ENCODE peak calls at places on chromosomes 11 and 22, in seven cellular contexts. O is IMR-90, W is trophoblast cell, L is H1, V is mesenchymal stem cell, M is neuronal stem cell, N is H9. B is an unnamed sample.

GRCh38 chr11:104024572-104024971 is 11.9 kb upstream of the DDI1 start:
- DNase-seq in O (no peak), M (no peak), N (no peak), W (no peak), L (no peak), V (no peak), B (no peak)

GRCh38 chr11:109041876-109042275 is 377.0 kb downstream of the DDX10 start:
- DNase-seq in N (no peak), V (peak), L (no peak), M (no peak), W (no peak), O (peak), B (no peak)

GRCh38 chr11:3775761-3776406 is 21.5 kb downstream of the NUP98 start:
- DNase-seq in V (no peak), L (no peak), M (no peak), O (no peak), N (no peak), W (no peak), B (peak)

GRCh38 chr22:46507451-46508390 is 29.7 kb downstream of the CELSR1 start:
- DNase-seq in W (no peak), N (no peak), M (no peak), L (no peak), V (no peak), O (no peak), B (no peak)

GRCh38 chr11:38640854-38641253 is 2042.8 kb upstream of the RAG2 start:
- DNase-seq in V (no peak), L (no peak), W (no peak), O (no peak), N (no peak), M (no peak), B (no peak)

GRCh38 chr22:49209452-49210195 is 618.0 kb downstream of the BRD1 start:
- DNase-seq in L (peak), W (no peak), N (peak), V (no peak), O (no peak), M (no peak), B (no peak)

GRCh38 chr22:47190276-47190956 is 428.0 kb downstream of the TBC1D22A start:
- DNase-seq in L (no peak), O (no peak), N (peak), W (no peak), M (no peak), V (no peak), B (no peak)

GRCh38 chr11:33835143-33835878 is 56.6 kb downstream of the LMO2 start:
- DNase-seq in M (no peak), L (no peak), N (no peak), O (peak), W (peak), V (peak), B (no peak)

GRCh38 chr11:75916882-75917281 is 101.9 kb downstream of the UVRAG start:
- DNase-seq in L (no peak), M (no peak), O (no peak), N (no peak), V (no peak), W (no peak), B (no peak)

GRCh38 chr11:3052109-3052479 is 5.1 kb downstream of the CARS1 start:
- DNase-seq in N (no peak), W (no peak), L (no peak), V (no peak), M (no peak), O (no peak), B (no peak)

GRCh38 chr11:3808846-3809623 is 675 bp downstream of the PGAP2 start:
- DNase-seq in N (peak), O (peak), M (no peak), W (peak), V (peak), L (no peak), B (peak)

GRCh38 chr11:7793233-7793632 is 3.5 kb downstream of the OR5P2 start:
- DNase-seq in M (no peak), O (no peak), V (no peak), N (no peak), L (no peak), W (no peak), B (no peak)

GRCh38 chr11:1746516-1746931 is 3.9 kb downstream of the IFITM10 start:
- DNase-seq in N (no peak), W (no peak), O (no peak), L (no peak), V (no peak), M (no peak), B (no peak)

GRCh38 chr11:84408946-84409411 is 1122.8 kb upstream of the CCDC90B start:
- DNase-seq in M (peak), N (no peak), O (no peak), L (no peak), V (peak), W (no peak), B (peak)

GRCh38 chr11:32426192-32426591 is 9.1 kb downstream of the WT1 start:
- DNase-seq in L (peak), O (no peak), V (no peak), N (no peak), W (no peak), M (no peak), B (no peak)

GRCh38 chr22:31082606-31083376 is 1.7 kb downstream of the SMTN start:
- DNase-seq in V (peak), N (peak), L (peak), O (peak), M (no peak), W (peak), B (peak)

GRCh38 chr11:120217941-120218694 is 7.3 kb downstream of the OAF start:
- DNase-seq in N (no peak), M (no peak), W (no peak), V (no peak), O (no peak), L (no peak), B (no peak)

GRCh38 chr22:39553429-39553828 is 17.1 kb upstream of the CACNA1I start:
- DNase-seq in W (no peak), N (no peak), V (no peak), O (no peak), L (no peak), M (no peak), B (no peak)

GRCh38 chr11:132300283-132300682 is 929.9 kb downstream of the NTM start:
- DNase-seq in M (no peak), W (no peak), V (no peak), L (no peak), O (peak), N (no peak), B (peak)

GRCh38 chr11:69078930-69079607 is 30.3 kb downstream of the TPCN2 start:
- DNase-seq in M (no peak), N (no peak), V (no peak), O (no peak), L (no peak), W (no peak), B (no peak)

GRCh38 chr11:57180141-57180561 is 1.6 kb upstream of the LRRC55 start:
- DNase-seq in M (peak), O (no peak), N (peak), V (no peak), L (peak), W (no peak), B (peak)

GRCh38 chr11:61771995-61772455 is 19.6 kb downstream of the MYRF start:
- DNase-seq in W (no peak), V (no peak), M (no peak), L (no peak), O (no peak), N (peak), B (peak)

GRCh38 chr11:34564406-34564805 is 50.8 kb upstream of the ELF5 start:
- DNase-seq in O (peak), V (no peak), N (peak), L (no peak), M (no peak), W (no peak), B (peak)

GRCh38 chr11:77170107-77170506 is 42.1 kb downstream of the MYO7A start:
- DNase-seq in O (no peak), L (no peak), W (peak), M (no peak), V (no peak), N (peak), B (peak)

GRCh38 chr11:11717064-11717725 is 95.4 kb upstream of the GALNT18 start:
- DNase-seq in M (no peak), L (no peak), N (no peak), V (no peak), O (no peak), W (no peak), B (no peak)

GRCh38 chr11:131932584-131933360 is 562.4 kb downstream of the NTM start:
- DNase-seq in M (no peak), L (no peak), N (no peak), W (no peak), V (no peak), O (no peak), B (no peak)

GRCh38 chr11:90453525-90453924 is 230.7 kb upstream of the CHORDC1 start:
- DNase-seq in O (no peak), M (no peak), L (no peak), W (no peak), N (no peak), V (no peak), B (peak)

GRCh38 chr11:134155946-134156865 is 67.6 kb downstream of the NCAPD3 start:
- DNase-seq in L (no peak), M (no peak), O (no peak), W (no peak), N (no peak), V (no peak), B (no peak)

GRCh38 chr11:134159652-134160051 is 64.1 kb downstream of the NCAPD3 start:
- DNase-seq in N (no peak), W (no peak), L (peak), V (no peak), O (no peak), M (no peak), B (no peak)

GRCh38 chr11:134158023-134158422 is 65.7 kb downstream of the NCAPD3 start:
- DNase-seq in N (no peak), L (no peak), W (no peak), M (no peak), O (no peak), V (no peak), B (no peak)

GRCh38 chr11:134155456-134155855 is 68.3 kb downstream of the NCAPD3 start:
- DNase-seq in M (no peak), W (no peak), N (no peak), V (no peak), L (no peak), O (no peak), B (no peak)

DNA sequence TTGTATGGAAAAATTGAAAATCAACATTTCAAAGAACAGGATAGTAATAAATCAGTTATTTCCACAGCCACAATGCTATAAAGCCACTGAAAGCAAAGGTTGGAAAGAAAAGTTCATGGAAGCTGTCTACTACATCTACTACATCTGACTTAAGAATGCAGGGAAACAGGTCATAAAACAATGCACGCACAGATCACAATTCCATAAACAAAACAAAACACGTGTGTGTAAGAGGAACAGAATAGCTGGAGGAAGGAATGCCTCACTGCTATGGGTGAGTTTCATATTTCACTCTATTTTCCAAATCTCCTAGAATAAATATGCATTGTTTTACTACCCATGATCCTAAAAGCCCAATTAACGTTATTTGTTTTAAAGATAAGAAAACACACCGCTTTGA is 66.3 kb downstream of the NCAPD3 start:
- DNase-seq in W (no peak), L (no peak), V (no peak), M (no peak), O (no peak), N (no peak), B (no peak)
- H2BK120ac ChIP-seq in W (no peak), L (no peak), V (no peak), M (no peak), O (no peak), N (no peak), B (no peak)

GRCh38 chr11:124893781-124894401 is 3.8 kb downstream of the ROBO4 start:
- DNase-seq in N (no peak), L (no peak), O (no peak), V (no peak), M (no peak), W (no peak), B (no peak)
- H2AK5ac ChIP-seq in N (no peak), L (no peak), O (no peak), V (no peak), M (no peak), W (no peak), B (no peak)

DNA sequence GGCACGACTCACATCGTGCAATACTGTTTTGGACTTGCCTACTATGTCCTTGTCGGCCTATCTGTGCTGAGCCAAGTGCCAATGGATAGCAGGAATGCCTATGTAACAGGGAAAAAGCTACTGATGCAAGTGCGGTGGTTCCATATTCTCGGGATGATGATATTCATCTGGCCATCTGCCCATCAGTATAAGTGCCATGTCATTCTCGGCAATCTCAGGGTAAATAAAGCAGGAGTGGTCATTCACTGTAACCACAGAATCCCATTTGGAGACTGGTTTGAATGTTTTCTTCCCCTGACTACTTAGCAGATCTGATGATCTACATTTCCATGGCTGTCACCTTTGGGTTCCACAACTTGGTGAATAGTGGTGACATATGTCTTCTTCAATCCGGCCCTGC is 20.1 kb downstream of the OOSP3 start:
- DNase-seq in N (no peak), O (no peak), M (no peak), V (peak), L (no peak), W (no peak), B (no peak)
- H2BK120ac ChIP-seq in N (no peak), O (no peak), M (no peak), V (no peak), L (no peak), W (no peak), B (no peak)

DNA sequence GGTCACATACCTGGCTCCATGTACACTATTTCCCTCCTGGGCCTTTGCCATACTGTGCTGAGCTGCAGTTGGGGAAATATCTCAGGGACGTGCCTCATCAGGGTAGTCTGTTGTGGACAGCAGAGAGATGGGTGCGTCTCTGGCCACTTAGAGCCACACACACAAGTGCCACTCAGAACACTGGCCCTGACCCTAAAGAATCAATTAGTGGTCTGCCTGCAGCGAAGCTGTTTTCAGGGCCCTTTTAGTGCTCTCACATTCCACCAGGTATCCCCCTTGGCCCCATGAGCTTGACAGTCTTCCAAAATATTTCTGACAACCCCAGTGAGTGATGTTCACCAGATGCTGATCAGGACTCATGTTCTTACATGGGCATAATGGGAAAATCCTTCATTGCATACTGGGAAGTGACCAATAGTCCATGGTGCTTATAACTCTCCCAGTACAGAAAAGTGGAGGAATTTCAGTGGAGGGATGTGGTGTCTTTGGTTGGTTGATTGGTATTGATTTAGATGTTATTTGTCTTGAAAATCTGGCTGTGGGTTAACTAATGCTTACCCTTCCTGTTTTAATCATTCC is 66.1 kb downstream of the ME3 start:
- DNase-seq in O (no peak), M (no peak), W (no peak), L (no peak), V (peak), N (no peak), B (no peak)
- H2AK5ac ChIP-seq in O (peak), M (peak), W (no peak), L (no peak), V (peak), N (no peak), B (no peak)

DNA sequence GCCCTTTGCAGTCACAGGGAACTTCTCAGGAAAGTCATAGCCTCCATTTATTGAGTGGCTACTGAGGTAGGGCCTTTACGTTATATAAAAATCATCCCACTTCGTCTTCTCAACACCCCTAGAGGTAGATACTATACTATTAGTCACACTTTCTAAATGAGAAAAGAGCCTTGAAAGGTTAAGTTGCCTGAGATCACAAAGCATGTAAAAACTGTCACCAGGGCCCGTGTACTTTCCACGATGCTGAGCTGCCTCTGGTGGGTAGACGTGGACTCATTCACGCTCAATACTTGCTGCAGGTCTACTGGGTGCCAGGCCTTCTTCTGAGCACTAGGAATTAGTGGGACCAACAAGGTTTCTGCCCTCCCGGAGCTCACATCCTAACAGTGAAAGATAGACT is 16.3 kb downstream of the CHRDL2 start:
- DNase-seq in M (no peak), L (no peak), O (no peak), W (no peak), N (no peak), V (no peak), B (no peak)
- H2BK120ac ChIP-seq in M (no peak), L (no peak), O (no peak), W (no peak), N (no peak), V (no peak), B (no peak)

DNA sequence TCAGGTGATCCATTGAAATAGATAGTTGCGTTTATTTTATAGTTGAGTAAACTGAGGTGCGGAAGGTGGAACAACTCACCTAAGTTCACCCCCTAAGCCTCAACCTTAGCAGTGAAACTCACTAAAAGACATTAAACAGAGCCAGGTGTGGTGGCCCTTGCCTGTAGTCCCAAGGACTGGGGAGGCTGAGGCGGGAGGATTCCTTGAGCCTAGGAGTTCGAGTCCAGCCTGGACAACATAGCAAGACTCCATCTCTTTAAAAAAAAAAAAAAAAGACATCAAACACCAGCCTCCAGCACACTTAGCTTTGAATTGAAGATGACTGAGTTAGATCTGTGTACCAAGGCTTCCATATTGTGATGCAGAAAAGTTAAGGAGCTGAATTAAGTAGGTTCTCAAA is 845 bp upstream of the RAB36 start:
- DNase-seq in L (no peak), V (no peak), W (no peak), O (no peak), N (no peak), M (no peak), B (no peak)
- H2AK5ac ChIP-seq in L (no peak), V (no peak), W (no peak), O (no peak), N (no peak), M (no peak), B (no peak)